ENCODE peak calls at places on chromosomes 1 and 21, in five cellular contexts. L, I, S, B and Z are unnamed samples.

GRCh38 chr1:41447995-41448770 is 36.3 kb downstream of the EDN2 start:
- DNase-seq in I (peak; percentile 29), S (no peak), L (no peak), B (no peak), Z (peak; percentile 36)

GRCh38 chr1:67748630-67749029 is 63.6 kb downstream of the GADD45A start:
- DNase-seq in B (peak; percentile 80), L (peak; percentile 81), I (peak; percentile 72), S (peak; percentile 72), Z (peak; percentile 78)

GRCh38 chr1:234503193-234504050 is 24.4 kb upstream of the TARBP1 start:
- DNase-seq in S (no peak), B (no peak), I (no peak), L (no peak), Z (peak; percentile 29)

GRCh38 chr1:58813361-58813760 is 29.5 kb upstream of the JUN start:
- DNase-seq in S (no peak), L (no peak), I (no peak), B (no peak), Z (no peak)

GRCh38 chr1:203084588-203085527 is 954 bp downstream of the MYOG start:
- DNase-seq in L (no peak), B (no peak), I (no peak), S (no peak), Z (no peak)

GRCh38 chr1:156571261-156571958 is 955 bp downstream of the IQGAP3 start:
- DNase-seq in I (peak; percentile 93), L (peak; percentile 67), S (peak; percentile 87), B (peak; percentile 77), Z (peak; percentile 58)

GRCh38 chr21:45373991-45374816 is 30.8 kb upstream of the COL18A1 start:
- DNase-seq in L (no peak), I (no peak), B (no peak), S (no peak), Z (no peak)

GRCh38 chr21:43762303-43763128 is 13.6 kb downstream of the CSTB start:
- DNase-seq in L (no peak), I (peak; percentile 77), S (no peak), B (no peak), Z (no peak)

GRCh38 chr1:231694081-231694443 is 67.5 kb downstream of the DISC1 start:
- DNase-seq in I (no peak), L (no peak), S (no peak), B (no peak), Z (no peak)

GRCh38 chr1:7174980-7175379 is 389.7 kb downstream of the CAMTA1 start:
- DNase-seq in L (no peak), B (no peak), S (no peak), I (no peak), Z (no peak)

GRCh38 chr1:22788298-22788697 is 77.7 kb downstream of the EPHB2 start:
- DNase-seq in S (no peak), L (no peak), B (no peak), I (peak; percentile 46), Z (no peak)

GRCh38 chr21:42721341-42721824 is 68.0 kb downstream of the PDE9A start:
- DNase-seq in L (peak; percentile 18), B (no peak), S (no peak), I (no peak), Z (peak; percentile 22)

GRCh38 chr1:177569476-177569875 is 398.7 kb downstream of the BRINP2 start:
- DNase-seq in S (peak; percentile 56), L (peak; percentile 41), B (no peak), I (peak; percentile 18), Z (peak; percentile 8)

GRCh38 chr1:231611851-231612250 is 14.7 kb upstream of the DISC1 start:
- DNase-seq in L (no peak), S (no peak), B (no peak), I (no peak), Z (no peak)

GRCh38 chr1:31904339-31905092 is 33.7 kb downstream of the PTP4A2 start:
- DNase-seq in I (peak; percentile 15), L (peak; percentile 30), B (no peak), S (peak; percentile 36), Z (peak; percentile 65)

GRCh38 chr1:243719476-243719875 is 130.6 kb downstream of the AKT3 start:
- DNase-seq in B (no peak), S (peak; percentile 22), L (no peak), I (no peak), Z (no peak)

GRCh38 chr1:205963352-205963751 is 20.1 kb upstream of the SLC26A9 start:
- DNase-seq in L (peak; percentile 46), I (peak; percentile 92), S (peak; percentile 75), B (peak; percentile 87), Z (peak; percentile 35)

GRCh38 chr1:230807551-230808267 is 60.5 kb downstream of the CAPN9 start:
- DNase-seq in I (no peak), L (no peak), S (no peak), B (no peak), Z (no peak)

GRCh38 chr1:117630423-117630998 is 24.7 kb downstream of the TENT5C start:
- DNase-seq in B (no peak), L (no peak), S (no peak), I (peak; percentile 44), Z (no peak)

GRCh38 chr1:167722152-167722869 is 529 bp downstream of the MPZL1 start:
- DNase-seq in B (no peak), I (peak; percentile 54), S (peak; percentile 25), L (peak; percentile 22), Z (peak; percentile 42)

GRCh38 chr1:38785285-38786039 is 74.1 kb downstream of the RRAGC start:
- DNase-seq in S (no peak), B (no peak), I (peak; percentile 48), L (no peak), Z (no peak)

GRCh38 chr1:32706491-32706890 is 3.9 kb upstream of the SYNC start:
- DNase-seq in L (no peak), I (no peak), S (peak; percentile 13), B (no peak), Z (peak; percentile 37)

GRCh38 chr1:242530761-242531160 is 6.3 kb upstream of the PLD5 start:
- DNase-seq in B (no peak), I (peak; percentile 68), L (no peak), S (peak; percentile 13), Z (no peak)

GRCh38 chr1:3333903-3334302 is 120.6 kb upstream of the ARHGEF16 start:
- DNase-seq in L (no peak), I (no peak), B (no peak), S (no peak), Z (no peak)

GRCh38 chr1:164853146-164853545 is 294.2 kb downstream of the PBX1 start:
- DNase-seq in L (no peak), S (no peak), I (no peak), B (no peak), Z (no peak)

GRCh38 chr1:46613661-46614603 is 2.7 kb downstream of the MOB3C start:
- DNase-seq in I (peak; percentile 65), L (peak; percentile 83), S (peak; percentile 62), B (no peak), Z (peak; percentile 87)

GRCh38 chr1:231410041-231410591 is 12.0 kb downstream of the EGLN1 start:
- DNase-seq in B (no peak), S (peak; percentile 22), I (no peak), L (no peak), Z (no peak)

GRCh38 chr1:3721955-3722465 is 30.2 kb upstream of the CCDC27 start:
- DNase-seq in S (no peak), B (no peak), L (no peak), I (no peak), Z (no peak)

GRCh38 chr1:87684194-87684593 is 355.5 kb downstream of the LMO4 start:
- DNase-seq in L (peak; percentile 50), S (peak; percentile 63), I (peak; percentile 15), B (no peak), Z (peak; percentile 54)

GRCh38 chr1:223695014-223695413 is 17.3 kb upstream of the CAPN2 start:
- DNase-seq in I (no peak), B (no peak), S (no peak), L (no peak), Z (no peak)

GRCh38 chr1:92298573-92299476 is at the start of the genes GLMN and RPAP2:
- DNase-seq in I (peak; percentile 66), L (peak; percentile 83), B (no peak), S (peak; percentile 90), Z (peak; percentile 85)

GRCh38 chr1:211529453-211529852 is 37.5 kb upstream of the RD3 start:
- DNase-seq in S (no peak), I (peak; percentile 60), B (no peak), L (peak; percentile 39), Z (no peak)

GRCh38 chr1:38892976-38893375 is 11.6 kb upstream of the GJA9 start:
- DNase-seq in B (no peak), I (no peak), S (no peak), L (no peak), Z (no peak)

GRCh38 chr1:190320952-190321351 is 156.7 kb downstream of the BRINP3 start:
- DNase-seq in L (peak; percentile 77), S (peak; percentile 44), B (no peak), I (peak; percentile 13), Z (peak; percentile 5)

GRCh38 chr1:50930965-50931737 is 28.9 kb downstream of the FAF1 start:
- DNase-seq in L (no peak), I (no peak), S (no peak), B (no peak), Z (no peak)

GRCh38 chr1:78691995-78692747 is 42.5 kb downstream of the IFI44 start:
- DNase-seq in S (peak; percentile 31), I (peak; percentile 95), B (no peak), L (no peak), Z (no peak)
- H3K4me3 ChIP-seq in S (no peak overlapping the region), I (no peak overlapping the region), B (no peak overlapping the region), L (no peak overlapping the region), Z (no peak overlapping the region)

GRCh38 chr1:36591278-36591677 is 108.6 kb upstream of the CSF3R start:
- DNase-seq in B (no peak), L (no peak), S (no peak), I (no peak), Z (no peak)
- TF ChIP-seq CTCF in B (no peak), L (no peak), S (no peak), I (no peak), Z (no peak)

GRCh38 chr1:204192589-204193352 is 3.5 kb downstream of the KISS1 start:
- DNase-seq in L (no peak), B (no peak), I (peak; percentile 49), S (no peak), Z (no peak)

GRCh38 chr1:204191481-204191880 is 4.8 kb downstream of the KISS1 start:
- DNase-seq in B (no peak), L (no peak), S (no peak), I (no peak), Z (no peak)

GRCh38 chr1:204192046-204192445 is 4.2 kb downstream of the KISS1 start:
- DNase-seq in L (no peak), S (no peak), B (no peak), I (no peak), Z (no peak)

GRCh38 chr1:204188959-204189639 is 7.2 kb downstream of the KISS1 start:
- DNase-seq in B (no peak), S (no peak), I (no peak), L (no peak), Z (no peak)

GRCh38 chr1:204190212-204191211 is 5.8 kb downstream of the KISS1 start:
- DNase-seq in I (peak; percentile 54), B (no peak), S (no peak), L (peak; percentile 64), Z (peak; percentile 53)
- H3K4me3 ChIP-seq in I (no peak overlapping the region), B (peak overlapping the region; percentile 33), S (no peak overlapping the region), L (no peak overlapping the region), Z (no peak overlapping the region)

DNA sequence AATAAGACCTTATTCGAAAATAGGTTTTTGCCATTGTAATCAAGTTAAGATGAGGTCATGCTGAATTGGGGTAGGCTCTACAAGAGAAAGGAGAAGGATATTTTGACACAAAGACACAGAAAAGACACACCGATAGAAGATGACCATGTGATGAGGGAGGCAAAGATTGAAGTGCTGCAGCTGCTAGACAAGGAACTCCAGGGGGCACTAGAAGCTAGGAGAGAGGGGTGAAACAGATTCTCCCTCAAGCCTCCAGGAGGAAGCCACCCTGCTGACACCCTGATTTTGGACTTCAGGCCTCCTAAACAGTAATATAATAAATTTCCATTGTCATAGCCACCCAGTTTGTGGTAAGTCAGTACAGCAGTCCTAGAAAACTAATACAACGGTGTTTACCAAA is 506.8 kb upstream of the CAMK1G start:
- DNase-seq in S (no peak), I (peak; percentile 30), B (no peak), L (no peak), Z (no peak)
- TF ChIP-seq CTCF in S (peak; percentile 31), I (peak; percentile 21), B (peak; percentile 73), L (no peak), Z (no peak)